ENCODE peak calls at places on chromosome 4, in seven cellular contexts. F is DND-41; U is H9; H is brain microvascular endothelial cell; Z is CD8-positive, alpha-beta memory T cell; O is effector memory CD4-positive, alpha-beta T cell; G is left lung. R is an unnamed sample.

GRCh38 chr4:26522478-26522877 is 32.2 kb upstream of the CCKAR start:
- DNase-seq in F (no peak), U (no peak), H (no peak), Z (no peak), O (no peak), G (no peak), R (no peak)

GRCh38 chr4:117771647-117772337 is 262.5 kb upstream of the NDST3 start:
- DNase-seq in F (no peak), U (peak; percentile 47), H (no peak), Z (no peak), O (no peak), G (no peak), R (no peak)

GRCh38 chr4:58981828-58982227 is 1871.6 kb upstream of the IGFBP7 start:
- DNase-seq in F (no peak), U (no peak), H (no peak), Z (no peak), O (no peak), G (no peak), R (no peak)

GRCh38 chr4:144633215-144633614 is 12.7 kb upstream of the HHIP start:
- DNase-seq in F (no peak), U (no peak), H (no peak), Z (no peak), O (no peak), G (no peak), R (no peak)

GRCh38 chr4:10082047-10082446 is 34.6 kb downstream of the WDR1 start:
- DNase-seq in F (no peak), U (no peak), H (no peak), Z (no peak), O (no peak), G (peak; percentile 39), R (no peak)

GRCh38 chr4:31362756-31363155 is 642.6 kb downstream of the PCDH7 start:
- DNase-seq in F (no peak), U (no peak), H (no peak), Z (no peak), O (no peak), G (no peak), R (no peak)

GRCh38 chr4:76989391-76990061 is 40.0 kb downstream of the SEPTIN11 start:
- DNase-seq in F (peak; percentile 70), U (no peak), H (no peak), Z (peak; percentile 78), O (peak; percentile 66), G (no peak), R (no peak)

GRCh38 chr4:139297001-139297410 is 4.3 kb upstream of the NAA15 start:
- DNase-seq in F (no peak), U (no peak), H (no peak), Z (no peak), O (no peak), G (no peak), R (no peak)

GRCh38 chr4:38804654-38805295 is at the start of gene TLR1:
- DNase-seq in F (no peak), U (no peak), H (peak; percentile 14), Z (peak; percentile 47), O (no peak), G (no peak), R (peak; percentile 72)

GRCh38 chr4:100280807-100281206 is 90.5 kb upstream of the DDIT4L start:
- DNase-seq in F (no peak), U (no peak), H (no peak), Z (no peak), O (no peak), G (no peak), R (no peak)

GRCh38 chr4:168537556-168537955 is 40.7 kb downstream of the PALLD start:
- DNase-seq in F (no peak), U (no peak), H (no peak), Z (no peak), O (no peak), G (no peak), R (no peak)

GRCh38 chr4:169024762-169025161 is 14.7 kb upstream of the CBR4 start:
- DNase-seq in F (no peak), U (no peak), H (peak; percentile 35), Z (no peak), O (no peak), G (no peak), R (peak; percentile 19)

GRCh38 chr4:1488357-1488756 is 82.1 kb upstream of the NKX1-1 start:
- DNase-seq in F (no peak), U (no peak), H (no peak), Z (no peak), O (no peak), G (peak; percentile 53), R (no peak)

GRCh38 chr4:27789768-27790167 is 929.1 kb downstream of the STIM2 start:
- DNase-seq in F (no peak), U (no peak), H (peak; percentile 38), Z (no peak), O (no peak), G (no peak), R (no peak)

GRCh38 chr4:148444296-148445070 is 2.3 kb upstream of the NR3C2 start:
- DNase-seq in F (no peak), U (peak; percentile 46), H (no peak), Z (peak; percentile 66), O (peak; percentile 45), G (peak; percentile 82), R (peak; percentile 14)

GRCh38 chr4:180751009-180751408 is 1492.2 kb upstream of the TENM3 start:
- DNase-seq in F (no peak), U (no peak), H (peak; percentile 28), Z (no peak), O (no peak), G (no peak), R (no peak)

GRCh38 chr4:104352211-104352610 is 142.5 kb downstream of the CXXC4 start:
- DNase-seq in F (no peak), U (peak; percentile 54), H (no peak), Z (no peak), O (no peak), G (no peak), R (peak; percentile 1)

GRCh38 chr4:137956256-137956655 is 285.9 kb downstream of the SLC7A11 start:
- DNase-seq in F (no peak), U (no peak), H (no peak), Z (no peak), O (no peak), G (no peak), R (no peak)
- H3K27ac ChIP-seq in F (no peak overlapping the region), U (no peak overlapping the region), H (no peak overlapping the region), Z (no peak overlapping the region), O (no peak overlapping the region), G (no peak overlapping the region), R (no peak overlapping the region)

DNA sequence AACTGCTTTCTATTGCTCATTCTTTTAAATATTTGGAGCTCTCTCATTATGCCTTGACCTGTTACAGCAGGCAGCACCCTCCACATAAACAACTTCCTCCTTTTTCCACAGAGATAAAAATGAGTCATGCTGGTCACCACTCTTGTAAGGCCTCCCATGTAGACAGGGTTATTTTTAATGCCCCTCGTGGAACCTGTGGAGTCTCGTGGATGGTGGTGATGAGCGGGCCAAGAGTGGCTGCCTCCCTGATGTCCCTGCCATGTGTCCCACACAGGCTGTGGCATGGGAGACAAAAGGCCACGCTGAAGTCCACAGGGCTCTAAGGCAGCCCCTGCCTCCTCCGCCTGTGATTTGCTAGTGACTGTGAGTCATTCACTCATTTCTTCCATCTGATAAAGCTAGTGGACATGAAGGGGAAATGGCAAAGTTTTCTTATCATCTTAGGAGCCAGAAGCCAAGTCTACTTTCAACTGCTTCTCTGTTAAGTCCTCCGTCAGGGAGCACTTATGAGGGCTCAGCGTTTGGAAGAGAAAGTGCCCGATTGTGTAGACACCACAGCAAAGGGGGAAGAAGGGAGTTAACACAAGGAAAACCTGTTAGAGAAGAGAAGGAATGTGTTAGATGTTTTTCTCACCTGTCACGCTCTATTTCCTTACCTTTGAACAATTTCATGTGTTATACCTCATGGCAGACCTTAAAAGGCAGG is 121.6 kb upstream of the FAT1 start:
- DNase-seq in F (no peak), U (no peak), H (peak; percentile 90), Z (no peak), O (no peak), G (no peak), R (no peak)
- H3K27ac ChIP-seq in F (no peak overlapping the region), U (no peak overlapping the region), H (peak overlapping the region; percentile 97), Z (peak overlapping the region; percentile 50), O (no peak overlapping the region), G (peak overlapping the region; percentile 66), R (no peak overlapping the region)

GRCh38 chr4:185625503-185625902 is 90.2 kb upstream of the PDLIM3 start:
- DNase-seq in F (no peak), U (no peak), H (no peak), Z (no peak), O (no peak), G (no peak), R (no peak)
- H3K27ac ChIP-seq in F (no peak overlapping the region), U (no peak overlapping the region), H (no peak overlapping the region), Z (no peak overlapping the region), O (no peak overlapping the region), G (no peak overlapping the region), R (no peak overlapping the region)

GRCh38 chr4:126441173-126441810 is 1126.5 kb downstream of the FAT4 start:
- DNase-seq in F (no peak), U (no peak), H (no peak), Z (no peak), O (no peak), G (no peak), R (no peak)
- H3K27ac ChIP-seq in F (no peak overlapping the region), U (no peak overlapping the region), H (no peak overlapping the region), Z (no peak overlapping the region), O (no peak overlapping the region), G (no peak overlapping the region), R (no peak overlapping the region)

GRCh38 chr4:130336585-130337217 is 1240.7 kb downstream of the C4orf33 start:
- DNase-seq in F (no peak), U (no peak), H (peak; percentile 34), Z (no peak), O (no peak), G (no peak), R (peak; percentile 60)

GRCh38 chr4:130335417-130336194 is 1239.7 kb downstream of the C4orf33 start:
- DNase-seq in F (no peak), U (no peak), H (no peak), Z (no peak), O (no peak), G (no peak), R (no peak)

DNA sequence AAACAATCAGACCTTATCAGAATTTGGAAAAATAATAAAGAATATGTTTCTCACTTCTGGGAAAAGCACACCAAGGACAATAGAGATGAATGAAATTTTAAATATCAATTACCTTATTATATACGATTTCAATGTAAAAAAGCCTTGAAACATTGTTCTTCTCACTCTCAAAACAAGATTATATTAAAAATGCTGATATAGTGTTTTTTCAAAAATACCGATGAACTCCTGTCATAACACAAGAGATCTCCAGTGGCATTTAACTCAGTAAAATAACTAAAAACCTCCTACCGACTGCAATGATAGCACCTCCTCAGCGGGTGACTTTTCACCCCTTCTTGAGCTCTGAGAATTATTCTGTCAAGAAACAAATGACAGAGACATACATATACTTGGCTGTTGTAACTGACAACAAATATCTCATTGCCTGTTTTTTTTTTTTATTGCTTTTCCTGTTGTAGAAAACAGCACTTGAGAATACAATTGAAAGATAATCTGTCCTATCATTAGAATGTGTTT is 1237.3 kb downstream of the C4orf33 start:
- DNase-seq in F (no peak), U (no peak), H (no peak), Z (no peak), O (no peak), G (no peak), R (no peak)
- H3K27ac ChIP-seq in F (no peak overlapping the region), U (no peak overlapping the region), H (no peak overlapping the region), Z (no peak overlapping the region), O (no peak overlapping the region), G (no peak overlapping the region), R (no peak overlapping the region)

GRCh38 chr4:108940086-108941033 is 177.5 kb upstream of the ETNPPL start:
- DNase-seq in F (peak; percentile 39), U (peak; percentile 46), H (no peak), Z (no peak), O (no peak), G (no peak), R (no peak)
- H3K27ac ChIP-seq in F (no peak overlapping the region), U (no peak overlapping the region), H (no peak overlapping the region), Z (no peak overlapping the region), O (no peak overlapping the region), G (no peak overlapping the region), R (no peak overlapping the region)